ENCODE peak calls at places on chromosomes 7 and 10, in five cellular contexts. One of them, this sample, is unnamed.
A peak's percentile ranks its signal among the peaks of the same experiment; 100 is the strongest.

GRCh38 chr10:120735773-120736371 is 115.3 kb upstream of the WDR11 start:
- DNase-seq in A549: peak; percentile 8
- DNase-seq in testis: no peak
- DNase-seq in gastrocnemius medialis: no peak
- DNase-seq in IMR-90: peak; percentile 12
- DNase-seq in this sample: no peak

GRCh38 chr7:96827701-96828100 is 118.1 kb upstream of the SEM1 start:
- DNase-seq in A549: no peak
- DNase-seq in testis: no peak
- DNase-seq in gastrocnemius medialis: no peak
- DNase-seq in IMR-90: no peak
- DNase-seq in this sample: no peak

GRCh38 chr7:159010951-159011820 is 133.5 kb downstream of the VIPR2 start:
- DNase-seq in A549: no peak
- DNase-seq in testis: peak; percentile 10
- DNase-seq in gastrocnemius medialis: no peak
- DNase-seq in IMR-90: no peak
- DNase-seq in this sample: no peak

GRCh38 chr10:46537309-46537708 is 19.1 kb downstream of the GPRIN2 start:
- DNase-seq in A549: no peak
- DNase-seq in testis: no peak
- DNase-seq in gastrocnemius medialis: no peak
- DNase-seq in IMR-90: no peak
- DNase-seq in this sample: no peak

GRCh38 chr10:130764651-130765050 is 546.9 kb downstream of the TCERG1L start:
- DNase-seq in A549: no peak
- DNase-seq in testis: no peak
- DNase-seq in gastrocnemius medialis: no peak
- DNase-seq in IMR-90: no peak
- DNase-seq in this sample: no peak

GRCh38 chr10:24435374-24435773 is 226.4 kb downstream of the KIAA1217 start:
- DNase-seq in A549: no peak
- DNase-seq in testis: no peak
- DNase-seq in gastrocnemius medialis: no peak
- DNase-seq in IMR-90: peak; percentile 85
- DNase-seq in this sample: no peak

GRCh38 chr10:81820418-81820817 is 54.6 kb upstream of the NRG3 start:
- DNase-seq in A549: no peak
- DNase-seq in testis: no peak
- DNase-seq in gastrocnemius medialis: no peak
- DNase-seq in IMR-90: no peak
- DNase-seq in this sample: no peak

GRCh38 chr10:24440817-24441790 is 232.2 kb downstream of the KIAA1217 start:
- DNase-seq in A549: no peak
- DNase-seq in testis: no peak
- DNase-seq in gastrocnemius medialis: no peak
- DNase-seq in IMR-90: peak; percentile 87
- DNase-seq in this sample: no peak

GRCh38 chr10:80501381-80501912 is 36.3 kb upstream of the SH2D4B start:
- DNase-seq in A549: no peak
- DNase-seq in testis: no peak
- DNase-seq in gastrocnemius medialis: no peak
- DNase-seq in IMR-90: no peak
- DNase-seq in this sample: no peak

GRCh38 chr10:78966844-78967488 is 101.8 kb upstream of the ZMIZ1 start:
- DNase-seq in A549: no peak
- DNase-seq in testis: no peak
- DNase-seq in gastrocnemius medialis: no peak
- DNase-seq in IMR-90: no peak
- DNase-seq in this sample: no peak

GRCh38 chr7:112985377-112985987 is 101.1 kb downstream of the GPR85 start:
- DNase-seq in A549: no peak
- DNase-seq in testis: no peak
- DNase-seq in gastrocnemius medialis: no peak
- DNase-seq in IMR-90: peak; percentile 84
- DNase-seq in this sample: no peak

GRCh38 chr10:80767940-80768339 is 230.2 kb downstream of the SH2D4B start:
- DNase-seq in A549: no peak
- DNase-seq in testis: no peak
- DNase-seq in gastrocnemius medialis: no peak
- DNase-seq in IMR-90: no peak
- DNase-seq in this sample: no peak

GRCh38 chr10:30435068-30435422 is 1.1 kb downstream of the MAP3K8 start:
- DNase-seq in A549: no peak
- DNase-seq in testis: peak; percentile 54
- DNase-seq in gastrocnemius medialis: no peak
- DNase-seq in IMR-90: peak; percentile 52
- DNase-seq in this sample: peak; percentile 57

GRCh38 chr10:62805139-62806092 is 896 bp downstream of the ADO start:
- DNase-seq in A549: peak; percentile 29
- DNase-seq in testis: peak; percentile 49
- DNase-seq in gastrocnemius medialis: no peak
- DNase-seq in IMR-90: peak; percentile 47
- DNase-seq in this sample: peak; percentile 51

GRCh38 chr7:11427686-11428273 is 404.2 kb downstream of the THSD7A start:
- DNase-seq in A549: peak; percentile 48
- DNase-seq in testis: no peak
- DNase-seq in gastrocnemius medialis: no peak
- DNase-seq in IMR-90: peak; percentile 56
- DNase-seq in this sample: no peak

DNA sequence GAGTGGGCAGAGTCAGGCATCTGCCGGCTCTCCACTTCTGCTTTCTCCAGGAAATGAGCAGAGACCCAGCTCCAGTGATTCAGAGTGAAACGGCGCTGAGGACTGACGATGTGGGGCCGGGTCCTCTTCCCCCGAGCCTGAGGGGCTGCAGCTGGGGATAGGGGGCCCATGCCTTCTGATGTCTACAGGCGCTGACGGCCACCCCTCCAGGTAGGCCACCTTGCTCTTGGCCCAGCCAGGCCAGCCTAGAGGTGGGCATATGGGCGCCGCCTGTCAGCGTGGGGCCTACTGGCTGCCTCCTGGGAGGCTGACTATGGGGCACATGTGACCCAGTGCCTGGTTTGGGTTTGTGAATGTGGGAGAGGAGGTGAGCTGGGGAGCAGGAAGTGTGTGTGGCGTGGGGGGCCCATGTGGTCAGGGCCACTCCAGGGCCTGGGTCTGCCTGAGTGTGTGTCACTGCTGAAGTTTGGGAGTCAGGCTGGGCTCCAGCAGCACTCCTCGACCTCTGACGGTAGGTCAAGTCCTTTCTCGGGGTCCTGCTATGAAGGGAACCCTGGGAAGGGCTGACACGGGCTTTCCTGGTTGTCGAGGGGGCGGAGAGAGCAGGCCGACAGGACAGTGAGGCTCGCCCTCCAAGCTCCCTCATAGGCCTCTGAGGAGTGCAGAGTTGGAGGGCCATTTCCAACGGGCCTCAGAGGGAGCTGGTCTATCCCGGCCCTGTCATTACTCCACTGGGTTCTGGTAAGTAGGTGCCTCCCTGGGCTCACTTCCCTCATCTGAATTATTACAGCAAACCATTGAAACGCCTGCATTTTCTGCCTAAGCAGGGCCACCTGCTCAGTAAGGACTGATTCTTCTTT is at the start of gene WDFY4:
- DNase-seq in A549: no peak
- DNase-seq in testis: no peak
- DNase-seq in gastrocnemius medialis: no peak
- DNase-seq in IMR-90: no peak
- DNase-seq in this sample: no peak
- TF ChIP-seq POLR2A in A549: no peak
- TF ChIP-seq POLR2A in testis: no peak
- TF ChIP-seq POLR2A in gastrocnemius medialis: no peak
- TF ChIP-seq POLR2A in IMR-90: no peak
- TF ChIP-seq POLR2A in this sample: no peak

GRCh38 chr10:11049772-11050171 is 32.1 kb downstream of the CELF2 start:
- DNase-seq in A549: no peak
- DNase-seq in testis: no peak
- DNase-seq in gastrocnemius medialis: no peak
- DNase-seq in IMR-90: no peak
- DNase-seq in this sample: no peak
- H3K27ac ChIP-seq in A549: no peak overlapping the region
- H3K27ac ChIP-seq in testis: peak overlapping the region; percentile 22
- H3K27ac ChIP-seq in gastrocnemius medialis: peak overlapping the region; percentile 47
- H3K27ac ChIP-seq in IMR-90: no peak overlapping the region
- H3K27ac ChIP-seq in this sample: peak overlapping the region; percentile 90

GRCh38 chr10:50624866-50625491 is 1.2 kb upstream of the SGMS1 start:
- DNase-seq in A549: peak; percentile 83
- DNase-seq in testis: peak; percentile 84
- DNase-seq in gastrocnemius medialis: peak; percentile 48
- DNase-seq in IMR-90: peak; percentile 64
- DNase-seq in this sample: no peak

GRCh38 chr10:50624154-50624865 is 554 bp upstream of the SGMS1 start:
- DNase-seq in A549: peak; percentile 70
- DNase-seq in testis: peak; percentile 94
- DNase-seq in gastrocnemius medialis: peak; percentile 94
- DNase-seq in IMR-90: peak; percentile 93
- DNase-seq in this sample: peak; percentile 95

GRCh38 chr10:50622497-50623298 is 1.1 kb downstream of the SGMS1 start:
- DNase-seq in A549: peak; percentile 46
- DNase-seq in testis: peak; percentile 54
- DNase-seq in gastrocnemius medialis: peak; percentile 16
- DNase-seq in IMR-90: peak; percentile 50
- DNase-seq in this sample: peak; percentile 32

GRCh38 chr10:50621981-50622496 is 1.7 kb downstream of the SGMS1 start:
- DNase-seq in A549: peak; percentile 76
- DNase-seq in testis: peak; percentile 99
- DNase-seq in gastrocnemius medialis: peak; percentile 99
- DNase-seq in IMR-90: peak; percentile 96
- DNase-seq in this sample: peak; percentile 97

GRCh38 chr10:50623299-50624153 is at the start of gene SGMS1:
- DNase-seq in A549: peak; percentile 81
- DNase-seq in testis: peak; percentile 79
- DNase-seq in gastrocnemius medialis: peak; percentile 79
- DNase-seq in IMR-90: peak; percentile 83
- DNase-seq in this sample: peak; percentile 75
- TF ChIP-seq POLR2A in A549: peak; percentile 61
- TF ChIP-seq POLR2A in testis: no peak
- TF ChIP-seq POLR2A in gastrocnemius medialis: peak; percentile 68
- TF ChIP-seq POLR2A in IMR-90: no peak
- TF ChIP-seq POLR2A in this sample: peak; percentile 62

GRCh38 chr10:34290412-34291082 is 524.5 kb downstream of the PARD3 start:
- DNase-seq in A549: no peak
- DNase-seq in testis: no peak
- DNase-seq in gastrocnemius medialis: no peak
- DNase-seq in IMR-90: peak; percentile 87
- DNase-seq in this sample: peak; percentile 57
- H3K27ac ChIP-seq in A549: peak overlapping the region; percentile 73
- H3K27ac ChIP-seq in testis: no peak overlapping the region
- H3K27ac ChIP-seq in gastrocnemius medialis: no peak overlapping the region
- H3K27ac ChIP-seq in IMR-90: peak overlapping the region; percentile 74
- H3K27ac ChIP-seq in this sample: no peak overlapping the region

DNA sequence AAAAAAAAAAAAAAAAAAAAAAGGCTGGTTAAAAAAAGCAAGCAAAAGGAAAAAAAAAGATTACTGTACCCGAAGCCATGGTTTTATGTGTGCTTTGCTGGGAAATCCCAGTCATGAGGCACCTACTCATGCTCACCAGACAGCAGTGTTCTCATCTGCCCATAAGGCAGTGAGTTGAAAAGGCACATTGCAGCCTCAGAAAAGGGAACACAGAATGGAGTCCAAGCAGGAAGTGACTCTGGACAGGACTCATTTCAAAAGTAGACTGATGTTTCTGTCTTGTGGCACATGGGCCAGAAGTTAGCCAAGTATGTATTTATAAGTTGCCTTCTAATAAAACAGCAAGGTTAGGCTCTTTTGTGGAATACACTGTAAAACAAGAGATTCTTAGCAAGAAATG is 40.2 kb downstream of the PDSS1 start:
- DNase-seq in A549: no peak
- DNase-seq in testis: no peak
- DNase-seq in gastrocnemius medialis: peak; percentile 8
- DNase-seq in IMR-90: peak; percentile 55
- DNase-seq in this sample: no peak
- TF ChIP-seq POLR2A in A549: no peak
- TF ChIP-seq POLR2A in testis: no peak
- TF ChIP-seq POLR2A in gastrocnemius medialis: no peak
- TF ChIP-seq POLR2A in IMR-90: no peak
- TF ChIP-seq POLR2A in this sample: no peak

DNA sequence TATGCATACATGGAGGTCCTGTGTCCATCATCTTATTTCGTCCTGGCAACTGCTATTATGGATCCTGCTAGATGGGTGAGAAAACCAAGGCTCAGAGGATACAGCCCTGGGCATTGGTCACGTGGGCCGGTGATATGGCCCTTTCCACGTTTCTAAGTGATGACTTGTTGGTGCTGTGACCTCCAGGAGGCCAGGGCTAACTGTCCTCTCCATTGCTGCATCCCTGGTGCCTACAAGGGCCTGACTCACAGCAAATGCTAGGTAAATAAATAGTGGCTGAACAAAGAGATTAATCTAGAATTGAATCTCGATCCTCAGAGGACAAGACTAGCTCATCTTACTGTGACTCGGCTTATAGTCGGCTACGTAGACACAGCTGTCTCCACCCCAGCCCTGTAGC is 78.6 kb downstream of the FAM53B start:
- DNase-seq in A549: no peak
- DNase-seq in testis: no peak
- DNase-seq in gastrocnemius medialis: no peak
- DNase-seq in IMR-90: peak; percentile 66
- DNase-seq in this sample: no peak
- H3K27ac ChIP-seq in A549: no peak overlapping the region
- H3K27ac ChIP-seq in testis: peak overlapping the region; percentile 77
- H3K27ac ChIP-seq in gastrocnemius medialis: no peak overlapping the region
- H3K27ac ChIP-seq in IMR-90: no peak overlapping the region
- H3K27ac ChIP-seq in this sample: no peak overlapping the region

GRCh38 chr7:40403664-40404476 is 269.1 kb downstream of the SUGCT start:
- DNase-seq in A549: no peak
- DNase-seq in testis: no peak
- DNase-seq in gastrocnemius medialis: no peak
- DNase-seq in IMR-90: no peak
- DNase-seq in this sample: no peak
- TF ChIP-seq POLR2A in A549: no peak
- TF ChIP-seq POLR2A in testis: no peak
- TF ChIP-seq POLR2A in gastrocnemius medialis: no peak
- TF ChIP-seq POLR2A in IMR-90: no peak
- TF ChIP-seq POLR2A in this sample: no peak

DNA sequence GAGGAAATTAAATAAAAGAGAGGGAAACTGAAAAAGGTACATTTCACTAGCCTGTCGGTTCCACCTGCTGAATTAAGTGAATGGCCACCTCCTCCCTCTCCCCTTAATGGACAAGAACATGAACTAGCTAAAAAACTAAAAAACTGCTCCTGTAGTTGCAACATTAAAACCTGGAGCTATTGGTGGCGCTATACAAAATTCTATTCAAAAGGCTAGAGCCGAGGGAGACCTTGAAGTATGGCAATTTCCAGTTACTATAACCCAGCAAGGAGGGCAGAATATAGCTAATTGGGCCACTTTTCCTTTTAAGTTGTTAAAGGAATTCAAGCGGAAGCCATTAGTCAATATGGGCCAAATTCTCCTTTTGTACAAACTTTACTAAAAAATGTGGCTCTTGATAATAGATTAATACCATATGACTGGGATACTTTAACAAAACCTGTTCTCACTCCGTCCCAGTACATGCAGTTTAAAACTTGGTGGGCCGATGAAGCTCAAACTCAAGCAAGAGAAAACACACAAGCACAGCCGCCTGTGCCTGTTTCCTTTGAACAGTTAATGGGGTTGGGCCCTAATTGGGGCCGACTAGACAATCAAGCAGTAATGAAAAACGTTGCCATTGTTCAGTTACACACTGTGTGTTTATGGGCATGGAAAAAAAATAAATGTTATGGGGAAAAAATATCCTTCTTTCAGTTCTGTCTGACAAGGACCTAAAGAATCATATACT is 6.5 kb upstream of the CHST3 start:
- DNase-seq in A549: no peak
- DNase-seq in testis: no peak
- DNase-seq in gastrocnemius medialis: no peak
- DNase-seq in IMR-90: no peak
- DNase-seq in this sample: no peak
- H3K27ac ChIP-seq in A549: peak overlapping the region; percentile 84
- H3K27ac ChIP-seq in testis: no peak overlapping the region
- H3K27ac ChIP-seq in gastrocnemius medialis: no peak overlapping the region
- H3K27ac ChIP-seq in IMR-90: no peak overlapping the region
- H3K27ac ChIP-seq in this sample: no peak overlapping the region

This sample was measured in uterus.